ENCODE peak calls at places on chromosomes 13 and 19, in eight cellular contexts. N is neural crest cell, K is foreskin keratinocyte, L is HFF-Myc, P is glutamatergic neuron, Y is stomach, O is cardiac fibroblast, M is A673. V is an unnamed sample.

GRCh38 chr13:68176486-68176885 is 946.4 kb upstream of the PCDH9 start:
- DNase-seq in N (no peak), K (no peak), L (no peak), P (no peak), Y (no peak), O (peak), M (no peak), V (no peak)

GRCh38 chr19:16830679-16831078 is 1.5 kb downstream of the SIN3B start:
- DNase-seq in N (no peak), K (no peak), L (no peak), P (no peak), Y (no peak), O (peak), M (no peak), V (no peak)

GRCh38 chr13:72255908-72256307 is 388.9 kb upstream of the DACH1 start:
- DNase-seq in N (peak), K (peak), L (no peak), P (peak), Y (no peak), O (peak), M (peak), V (no peak)

GRCh38 chr13:50065712-50066111 is 50.5 kb downstream of the KCNRG start:
- DNase-seq in N (no peak), K (no peak), L (no peak), P (no peak), Y (no peak), O (no peak), M (no peak), V (no peak)

GRCh38 chr19:46759817-46760333 is 13.6 kb upstream of the STRN4 start:
- DNase-seq in N (no peak), K (peak), L (peak), P (no peak), Y (no peak), O (peak), M (no peak), V (no peak)

GRCh38 chr19:18386543-18387251 is 739 bp downstream of the GDF15 start:
- DNase-seq in N (no peak), K (no peak), L (no peak), P (no peak), Y (no peak), O (peak), M (peak), V (no peak)

GRCh38 chr19:16433986-16434385 is 37.8 kb downstream of the EPS15L1 start:
- DNase-seq in N (no peak), K (no peak), L (no peak), P (no peak), Y (no peak), O (peak), M (no peak), V (no peak)

GRCh38 chr13:20964904-20965303 is 62.4 kb upstream of the XPO4 start:
- DNase-seq in N (no peak), K (no peak), L (no peak), P (no peak), Y (no peak), O (no peak), M (no peak), V (no peak)

GRCh38 chr13:44249439-44249838 is 124.2 kb upstream of the SERP2 start:
- DNase-seq in N (no peak), K (no peak), L (peak), P (no peak), Y (no peak), O (peak), M (no peak), V (no peak)

GRCh38 chr13:76799696-76800095 is 86.5 kb downstream of the KCTD12 start:
- DNase-seq in N (no peak), K (no peak), L (no peak), P (no peak), Y (no peak), O (peak), M (no peak), V (no peak)

GRCh38 chr19:30228726-30229523 is 143.3 kb upstream of the ZNF536 start:
- DNase-seq in N (peak), K (no peak), L (no peak), P (peak), Y (no peak), O (peak), M (no peak), V (no peak)

GRCh38 chr13:83007226-83007625 is 875.0 kb downstream of the SLITRK1 start:
- DNase-seq in N (no peak), K (peak), L (no peak), P (no peak), Y (no peak), O (no peak), M (no peak), V (no peak)

GRCh38 chr13:69331245-69331644 is 776.4 kb upstream of the ATXN8OS start:
- DNase-seq in N (no peak), K (no peak), L (no peak), P (no peak), Y (no peak), O (no peak), M (no peak), V (no peak)

GRCh38 chr13:100214886-100215285 is 126.0 kb downstream of the PCCA start:
- DNase-seq in N (no peak), K (peak), L (peak), P (no peak), Y (no peak), O (peak), M (no peak), V (no peak)

GRCh38 chr19:45231891-45232290 is 13.3 kb downstream of the EXOC3L2 start:
- DNase-seq in N (no peak), K (peak), L (no peak), P (no peak), Y (no peak), O (no peak), M (no peak), V (no peak)

GRCh38 chr13:36712785-36713184 is 39.0 kb downstream of the SERTM1 start:
- DNase-seq in N (no peak), K (no peak), L (peak), P (no peak), Y (no peak), O (peak), M (peak), V (no peak)

GRCh38 chr19:19434483-19435045 is 29.1 kb downstream of the GATAD2A start:
- DNase-seq in N (no peak), K (no peak), L (no peak), P (no peak), Y (no peak), O (peak), M (no peak), V (no peak)

GRCh38 chr19:8641908-8642547 is 11.6 kb downstream of the NFILZ start:
- DNase-seq in N (peak), K (peak), L (peak), P (no peak), Y (no peak), O (peak), M (peak), V (no peak)
- TF ChIP-seq CTCF in N (peak), K (peak), L (peak), P (peak), Y (peak), O (peak), M (peak), V (peak)

DNA sequence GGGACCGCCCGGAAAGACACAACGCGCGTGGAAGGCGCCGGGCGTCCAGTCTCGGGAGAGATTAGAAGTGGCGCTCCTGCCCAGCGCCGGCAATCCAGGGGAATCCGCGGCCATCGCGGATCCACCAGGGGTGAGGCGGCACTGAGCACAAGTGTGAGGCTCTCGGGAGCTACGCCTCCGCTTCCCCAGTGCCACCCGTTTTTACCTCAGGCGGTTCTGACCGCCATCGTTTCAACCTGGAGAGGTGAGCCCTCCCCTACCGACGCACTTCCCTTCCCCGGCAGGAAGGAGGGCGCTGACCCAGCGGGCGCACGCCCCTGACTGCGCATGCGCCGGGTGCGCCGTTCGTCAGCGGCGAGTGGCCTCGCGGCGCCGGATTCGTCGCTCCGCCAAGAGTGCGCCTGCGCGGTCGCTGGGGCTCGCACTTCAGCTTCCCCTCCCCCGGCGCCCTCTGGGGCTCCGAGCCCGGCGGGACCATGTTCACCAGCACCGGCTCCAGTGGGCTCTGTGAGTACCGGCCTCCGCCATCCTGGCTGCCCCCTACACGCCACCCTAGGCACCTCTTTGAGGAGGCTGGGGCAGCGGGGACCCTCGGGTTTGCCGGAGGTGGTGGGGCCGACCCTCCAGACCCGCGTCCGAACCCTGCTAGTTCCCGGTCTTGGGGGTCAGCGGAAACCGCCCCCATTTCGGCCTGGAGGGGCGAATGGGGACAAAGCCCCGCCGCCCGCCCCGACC is at the start of gene UBAC2:
- DNase-seq in N (peak), K (peak), L (peak), P (peak), Y (peak), O (peak), M (peak), V (peak)
- TF ChIP-seq CTCF in N (no peak), K (no peak), L (no peak), P (no peak), Y (peak), O (no peak), M (no peak), V (peak)

DNA sequence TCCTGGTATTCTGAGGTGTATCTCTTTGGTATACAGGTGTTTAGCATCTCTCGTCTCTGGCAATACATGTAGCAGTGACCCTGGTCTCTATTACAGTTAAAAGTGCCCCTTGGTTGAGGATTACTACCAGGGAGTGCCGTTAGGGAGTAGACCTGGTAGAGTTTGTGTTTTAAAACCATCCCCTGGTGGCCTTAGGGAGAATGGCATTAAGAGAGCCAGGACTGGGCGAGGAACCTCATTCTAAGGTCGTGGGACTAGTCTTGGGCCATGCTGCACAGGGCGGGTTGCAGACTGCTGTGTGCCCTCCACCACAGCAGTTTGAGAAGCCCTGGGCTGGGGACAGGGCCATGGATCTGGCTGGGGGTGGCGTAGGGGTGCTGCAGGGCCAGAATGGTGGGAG is 35.0 kb downstream of the B3GLCT start:
- DNase-seq in N (no peak), K (no peak), L (no peak), P (no peak), Y (no peak), O (peak), M (peak), V (no peak)
- TF ChIP-seq CTCF in N (peak), K (peak), L (peak), P (peak), Y (no peak), O (peak), M (peak), V (peak)

GRCh38 chr19:2517881-2518601 is 42.1 kb downstream of the GADD45B start:
- DNase-seq in N (no peak), K (no peak), L (no peak), P (no peak), Y (no peak), O (no peak), M (no peak), V (no peak)
- TF ChIP-seq CTCF in N (no peak), K (no peak), L (no peak), P (no peak), Y (no peak), O (no peak), M (no peak), V (no peak)

DNA sequence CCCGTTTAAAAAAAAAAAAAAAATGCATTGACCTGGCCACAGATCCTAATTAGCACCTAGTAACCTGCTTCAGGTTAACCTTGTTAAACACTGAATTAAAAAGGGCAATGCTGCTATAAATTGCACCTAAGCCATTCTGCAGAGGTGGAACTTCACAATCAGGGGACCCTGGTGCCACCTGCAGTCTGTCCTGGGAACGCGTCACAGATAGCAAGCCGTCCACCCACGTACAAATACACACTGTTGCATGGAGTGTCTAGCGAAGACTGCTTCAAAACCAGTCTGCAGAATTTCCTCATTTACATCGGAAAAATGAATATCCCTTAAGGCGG is 169.3 kb downstream of the COL4A1 start:
- DNase-seq in N (no peak), K (no peak), L (no peak), P (no peak), Y (no peak), O (peak), M (peak), V (no peak)
- TF ChIP-seq CTCF in N (peak), K (peak), L (no peak), P (no peak), Y (peak), O (no peak), M (peak), V (peak)